ENCODE peak calls at places on chromosomes 6 and 20, in nine cellular contexts. K is GM03348, L is prostate gland, I is NAMALWA, S is activated T-cell treated with anti-CD3 and anti-CD28 coated beads for 24 hours, Y is KBM-7, F is ACHN, Q is 8988T, O is RPMI8226. A is an unnamed sample.

GRCh38 chr6:21441386-21441785 is 152.2 kb upstream of the SOX4 start:
- DNase-seq in I (no peak), Q (no peak), L (no peak), Y (peak), S (no peak), K (no peak), O (no peak), F (no peak), A (no peak)

GRCh38 chr6:7590918-7591302 is 912 bp downstream of the SNRNP48 start:
- DNase-seq in S (no peak), Y (peak), L (no peak), I (no peak), O (no peak), K (peak), F (no peak), Q (no peak), A (peak)

GRCh38 chr6:142763205-142763604 is 181.8 kb downstream of the HIVEP2 start:
- DNase-seq in Q (no peak), S (no peak), O (no peak), Y (no peak), K (peak), I (no peak), L (no peak), F (no peak), A (peak)

GRCh38 chr6:168305863-168306262 is 13.7 kb downstream of the DACT2 start:
- DNase-seq in F (no peak), Y (no peak), L (no peak), S (no peak), Q (no peak), K (no peak), O (no peak), I (no peak), A (no peak)

GRCh38 chr6:7424967-7425807 is 35.6 kb downstream of the RIOK1 start:
- DNase-seq in S (no peak), L (peak), Q (peak), F (peak), K (peak), Y (peak), O (peak), I (peak), A (peak)

GRCh38 chr20:37558306-37558705 is 30.6 kb upstream of the BLCAP start:
- DNase-seq in O (no peak), L (no peak), K (no peak), S (no peak), I (no peak), Y (no peak), Q (no peak), F (no peak), A (no peak)

GRCh38 chr20:31833130-31833930 is 12.1 kb downstream of the FOXS1 start:
- DNase-seq in Q (peak), F (peak), I (peak), O (peak), K (peak), L (no peak), Y (peak), S (peak), A (no peak)

GRCh38 chr6:139751179-139751578 is 376.7 kb upstream of the CITED2 start:
- DNase-seq in L (no peak), O (no peak), F (no peak), I (no peak), K (no peak), Q (no peak), S (no peak), Y (no peak), A (peak)

GRCh38 chr6:26400626-26401025 is 1.4 kb upstream of the BTN3A1 start:
- DNase-seq in Q (no peak), S (no peak), O (peak), L (no peak), I (peak), F (no peak), Y (peak), K (no peak), A (no peak)

GRCh38 chr20:39633689-39634088 is 671.5 kb downstream of the DHX35 start:
- DNase-seq in Y (no peak), K (no peak), S (no peak), I (no peak), Q (no peak), F (no peak), L (no peak), O (no peak), A (no peak)

GRCh38 chr6:94462231-94462630 is 1042.9 kb upstream of the EPHA7 start:
- DNase-seq in F (no peak), Q (no peak), I (no peak), Y (no peak), K (no peak), O (no peak), L (no peak), S (no peak), A (no peak)

GRCh38 chr20:58135441-58136170 is 92.8 kb downstream of the ANKRD60 start:
- DNase-seq in Q (no peak), S (no peak), Y (no peak), O (no peak), F (no peak), K (no peak), I (no peak), L (no peak), A (no peak)

GRCh38 chr6:140538926-140539325 is 1164.5 kb upstream of the CITED2 start:
- DNase-seq in Y (no peak), F (peak), K (peak), L (no peak), O (no peak), S (no peak), I (no peak), Q (no peak), A (peak)

GRCh38 chr6:13395272-13396237 is 67.2 kb upstream of the TBC1D7 start:
- DNase-seq in K (peak), O (peak), Y (peak), L (peak), Q (no peak), S (no peak), F (peak), I (peak), A (peak)